ENCODE peak calls at places on chromosome 20, in seven cellular contexts. H is naive thymus-derived CD8-positive, alpha-beta T cell; Z is Calu3; C is AG08395; G is HCEC 1CT; S is ELR; Q is lower leg skin. B is an unnamed sample.

GRCh38 chr20:33278700-33279099 is 4.3 kb upstream of the BPIFB1 start:
- DNase-seq in H (no peak), C (no peak), S (no peak), G (no peak), Z (no peak), Q (no peak), B (no peak)

GRCh38 chr20:57395111-57395959 is 4.1 kb downstream of the RBM38 start:
- DNase-seq in Q (no peak), Z (no peak), C (peak; percentile 77), G (no peak), H (no peak), S (no peak), B (peak; percentile 62)

GRCh38 chr20:23782366-23782983 is 31.7 kb upstream of the CST1 start:
- DNase-seq in G (peak; percentile 1), Z (peak; percentile 23), Q (no peak), S (peak; percentile 38), H (no peak), C (peak; percentile 34), B (no peak)

GRCh38 chr20:15487030-15487429 is 1086.2 kb downstream of the KIF16B start:
- DNase-seq in Z (no peak), Q (no peak), G (no peak), C (peak; percentile 10), H (no peak), S (no peak), B (no peak)

GRCh38 chr20:10060223-10060622 is 25.4 kb downstream of the ANKEF1 start:
- DNase-seq in S (no peak), Z (no peak), G (no peak), H (no peak), Q (no peak), C (no peak), B (no peak)

GRCh38 chr20:22716824-22717351 is 132.5 kb upstream of the FOXA2 start:
- DNase-seq in G (no peak), S (no peak), Q (no peak), H (no peak), C (no peak), Z (peak; percentile 10), B (peak; percentile 23)

GRCh38 chr20:35314460-35315198 is 22.4 kb upstream of the FAM83C start:
- DNase-seq in G (peak; percentile 64), H (no peak), Q (no peak), Z (no peak), C (no peak), S (no peak), B (no peak)

GRCh38 chr20:5843054-5843731 is 93.0 kb downstream of the SHLD1 start:
- DNase-seq in Q (no peak), Z (no peak), S (no peak), H (no peak), G (peak; percentile 23), C (peak; percentile 20), B (no peak)

GRCh38 chr20:17856024-17856564 is 112.5 kb downstream of the SNX5 start:
- DNase-seq in S (no peak), Q (no peak), H (no peak), G (no peak), C (no peak), Z (peak; percentile 28), B (no peak)

GRCh38 chr20:46174469-46175126 is 56.5 kb downstream of the CD40 start:
- DNase-seq in H (peak; percentile 71), Q (peak; percentile 51), S (peak; percentile 41), G (no peak), Z (peak; percentile 84), C (peak; percentile 73), B (peak; percentile 62)

GRCh38 chr20:25867776-25868649 is 171.4 kb upstream of the ZNF337 start:
- DNase-seq in Q (no peak), G (no peak), Z (no peak), S (peak; percentile 65), H (peak; percentile 60), C (peak; percentile 78), B (no peak)